ENCODE peak calls at places on chromosomes 7 and 10, in ten cellular contexts. Q is fibroblast of lung, N is thyroid gland, X is SK-MEL-5, M is suprapubic skin, G is right cardiac atrium, O is MCF 10A, S is ACHN, B is RWPE2, H is HCEC 1CT. V is an unnamed sample.

GRCh38 chr7:155262010-155262409 is 35.7 kb upstream of the INSIG1 start:
- DNase-seq in B (no peak), X (no peak), N (peak; percentile 10), Q (peak; percentile 33), H (no peak), M (no peak), S (no peak), O (no peak), G (no peak), V (no peak)

GRCh38 chr10:17216217-17216900 is 11.7 kb upstream of the VIM start:
- DNase-seq in N (no peak), Q (peak; percentile 97), H (peak; percentile 99), X (peak; percentile 91), B (no peak), M (no peak), S (peak; percentile 92), G (peak; percentile 53), O (peak; percentile 87), V (peak; percentile 83)

GRCh38 chr7:15832996-15833395 is 146.5 kb upstream of the MEOX2 start:
- DNase-seq in S (no peak), X (no peak), G (peak; percentile 91), M (no peak), O (no peak), B (no peak), N (no peak), H (no peak), Q (peak; percentile 70), V (no peak)

GRCh38 chr7:7768977-7769376 is 50.6 kb upstream of the RPA3 start:
- DNase-seq in B (no peak), M (no peak), H (peak; percentile 12), X (no peak), Q (peak; percentile 47), G (no peak), S (no peak), N (no peak), O (no peak), V (no peak)

GRCh38 chr7:35761882-35762720 is 38.8 kb upstream of the SEPTIN7 start:
- DNase-seq in N (no peak), B (no peak), O (no peak), M (no peak), H (peak; percentile 35), X (no peak), G (no peak), Q (peak; percentile 41), S (no peak), V (peak; percentile 18)

GRCh38 chr10:120485946-120486345 is 28.9 kb downstream of the PLPP4 start:
- DNase-seq in O (no peak), Q (no peak), B (no peak), M (no peak), N (no peak), G (no peak), X (no peak), S (no peak), H (no peak), V (no peak)

GRCh38 chr10:110471566-110472139 is 26.1 kb upstream of the DUSP5 start:
- DNase-seq in X (no peak), H (peak; percentile 65), N (no peak), B (no peak), M (no peak), S (no peak), O (no peak), Q (no peak), G (no peak), V (no peak)

GRCh38 chr7:9719303-9719702 is 1254.4 kb upstream of the PHF14 start:
- DNase-seq in N (no peak), O (no peak), X (no peak), M (no peak), H (no peak), S (no peak), G (no peak), Q (no peak), B (no peak), V (no peak)

GRCh38 chr10:124722812-124723783 is 21.1 kb downstream of the FAM53B start:
- DNase-seq in S (no peak), O (no peak), H (no peak), M (no peak), G (peak; percentile 84), B (no peak), X (peak; percentile 30), N (peak; percentile 69), Q (no peak), V (no peak)

GRCh38 chr10:76178561-76179292 is 747.3 kb downstream of the LRMDA start:
- DNase-seq in Q (no peak), O (no peak), N (no peak), B (no peak), H (no peak), S (no peak), M (no peak), G (no peak), X (no peak), V (no peak)

GRCh38 chr7:98165827-98166667 is 45.2 kb upstream of the BHLHA15 start:
- DNase-seq in N (peak; percentile 63), H (no peak), B (no peak), Q (peak; percentile 23), G (peak; percentile 74), O (peak; percentile 46), X (peak; percentile 56), S (peak; percentile 68), M (no peak), V (no peak)

GRCh38 chr7:138907849-138908248 is 73.3 kb downstream of the KIAA1549 start:
- DNase-seq in M (no peak), Q (no peak), H (no peak), O (no peak), N (no peak), S (no peak), B (no peak), X (no peak), G (no peak), V (no peak)

GRCh38 chr10:79446451-79447020 is 1.1 kb upstream of the ZCCHC24 start:
- DNase-seq in Q (peak; percentile 32), H (no peak), M (no peak), G (peak; percentile 93), S (no peak), N (peak; percentile 87), O (no peak), X (no peak), B (no peak), V (no peak)

GRCh38 chr7:158869876-158870275 is 13.5 kb downstream of the DYNC2I1 start:
- DNase-seq in X (no peak), G (no peak), M (no peak), O (no peak), B (no peak), Q (no peak), N (no peak), H (no peak), S (no peak), V (no peak)

GRCh38 chr10:30784521-30784895 is 155.0 kb upstream of the LYZL2 start:
- DNase-seq in B (no peak), S (no peak), N (no peak), Q (peak; percentile 80), M (no peak), H (peak; percentile 62), O (no peak), G (no peak), X (peak; percentile 4), V (no peak)

GRCh38 chr7:5549096-5549896 is 125.7 kb upstream of the TNRC18 start:
- DNase-seq in B (peak; percentile 95), X (peak; percentile 23), G (peak; percentile 67), H (peak; percentile 59), M (peak; percentile 83), N (no peak), S (peak; percentile 69), O (peak; percentile 93), Q (peak; percentile 49), V (peak; percentile 99)

GRCh38 chr10:44857363-44858016 is 53.6 kb upstream of the TMEM72 start:
- DNase-seq in O (peak; percentile 69), M (no peak), X (peak; percentile 51), Q (peak; percentile 63), G (peak; percentile 88), N (peak; percentile 51), B (no peak), S (peak; percentile 49), H (peak; percentile 58), V (no peak)

GRCh38 chr7:159097661-159098423 is 46.8 kb downstream of the VIPR2 start:
- DNase-seq in M (peak; percentile 69), H (no peak), X (no peak), B (peak; percentile 59), O (no peak), N (no peak), S (no peak), Q (no peak), G (no peak), V (no peak)

GRCh38 chr7:47371733-47372368 is 210.1 kb downstream of the TNS3 start:
- DNase-seq in Q (peak; percentile 34), X (no peak), G (peak; percentile 94), N (peak; percentile 96), O (peak; percentile 90), S (no peak), M (no peak), B (no peak), H (no peak), V (no peak)

GRCh38 chr10:88651131-88651541 is 13.1 kb upstream of the LIPF start:
- DNase-seq in H (peak; percentile 92), X (no peak), Q (peak; percentile 93), S (peak; percentile 83), M (no peak), O (peak; percentile 80), B (no peak), N (no peak), G (no peak), V (peak; percentile 91)

GRCh38 chr7:44534501-44534900 is 6.6 kb downstream of the NPC1L1 start:
- DNase-seq in M (no peak), N (peak; percentile 29), Q (peak; percentile 5), O (peak; percentile 62), B (no peak), H (peak; percentile 26), S (peak; percentile 73), X (peak; percentile 87), G (no peak), V (no peak)

GRCh38 chr7:45237788-45238461 is 80.3 kb downstream of the RAMP3 start:
- DNase-seq in X (no peak), N (no peak), O (no peak), H (no peak), G (no peak), B (no peak), S (peak; percentile 14), M (no peak), Q (no peak), V (no peak)

GRCh38 chr10:6047847-6048246 is 14.3 kb downstream of the IL2RA start:
- DNase-seq in G (no peak), X (no peak), H (no peak), Q (no peak), B (no peak), O (no peak), S (no peak), M (peak; percentile 47), N (no peak), V (no peak)

GRCh38 chr10:48708144-48708543 is 23.5 kb downstream of the WDFY4 start:
- DNase-seq in B (no peak), G (no peak), Q (no peak), H (no peak), S (no peak), X (no peak), M (no peak), O (no peak), N (no peak), V (no peak)

GRCh38 chr7:98655611-98656010 is 38.5 kb downstream of the NPTX2 start:
- DNase-seq in G (no peak), X (no peak), N (no peak), Q (no peak), S (no peak), M (no peak), O (no peak), H (no peak), B (no peak), V (no peak)

GRCh38 chr10:130493021-130493420 is 356.8 kb downstream of the GLRX3 start:
- DNase-seq in G (no peak), B (no peak), M (peak; percentile 69), S (no peak), O (no peak), X (no peak), N (no peak), Q (no peak), H (no peak), V (no peak)

GRCh38 chr10:110503528-110504110 is 5.9 kb downstream of the DUSP5 start:
- DNase-seq in H (peak; percentile 84), G (no peak), O (no peak), B (no peak), X (no peak), Q (no peak), N (no peak), S (no peak), M (no peak), V (no peak)

GRCh38 chr10:110005716-110006115 is 2.1 kb upstream of the ADD3 start:
- DNase-seq in B (no peak), X (peak; percentile 23), N (peak; percentile 28), M (no peak), G (peak; percentile 73), Q (peak; percentile 94), O (peak; percentile 42), S (no peak), H (peak; percentile 86), V (no peak)

V was measured in HS-5.